ENCODE peak calls at places on chromosomes 5 and 9, in six cellular contexts. I is SW 1271, O is endothelial cell, N is breast epithelium, U is iPS-NIHi11, B is T-helper 1 cell. X is an unnamed sample.

GRCh38 chr9:107895524-107896001 is 406.0 kb upstream of the KLF4 start:
- DNase-seq in I (no peak), O (no peak), N (no peak), U (no peak), B (no peak), X (no peak)

GRCh38 chr5:142239394-142240159 is 85.2 kb downstream of the SPRY4 start:
- DNase-seq in I (no peak), O (no peak), N (no peak), U (no peak), B (no peak), X (no peak)

GRCh38 chr5:24094081-24094480 is 550.7 kb downstream of the CDH10 start:
- DNase-seq in I (no peak), O (no peak), N (no peak), U (no peak), B (no peak), X (no peak)

GRCh38 chr5:175582697-175583096 is 75.2 kb upstream of the HRH2 start:
- DNase-seq in I (no peak), O (no peak), N (no peak), U (no peak), B (no peak), X (no peak)

GRCh38 chr5:132363431-132364112 is 5.9 kb upstream of the SLC22A5 start:
- DNase-seq in I (peak), O (no peak), N (no peak), U (no peak), B (no peak), X (no peak)

GRCh38 chr5:146662229-146662628 is 146.2 kb upstream of the GPR151 start:
- DNase-seq in I (peak), O (no peak), N (no peak), U (peak), B (no peak), X (peak)

GRCh38 chr5:757931-758697 is 26.4 kb downstream of the ZDHHC11B start:
- DNase-seq in I (no peak), O (peak), N (peak), U (peak), B (peak), X (no peak)

GRCh38 chr9:69120380-69121154 is 53.5 kb upstream of the TJP2 start:
- DNase-seq in I (no peak), O (peak), N (peak), U (peak), B (no peak), X (peak)

GRCh38 chr5:117614408-117614807 is 1039.8 kb upstream of the SEMA6A start:
- DNase-seq in I (no peak), O (no peak), N (no peak), U (no peak), B (no peak), X (no peak)

GRCh38 chr5:69271376-69271775 is 36.7 kb downstream of the CDK7 start:
- DNase-seq in I (peak), O (no peak), N (no peak), U (no peak), B (no peak), X (no peak)

GRCh38 chr9:37919166-37919955 is 15.4 kb upstream of the SLC25A51 start:
- DNase-seq in I (no peak), O (no peak), N (no peak), U (no peak), B (no peak), X (no peak)

GRCh38 chr5:180441577-180441976 is 52.6 kb upstream of the CNOT6 start:
- DNase-seq in I (no peak), O (no peak), N (no peak), U (peak), B (no peak), X (no peak)

GRCh38 chr5:154077692-154078091 is 38.9 kb downstream of the MFAP3 start:
- DNase-seq in I (no peak), O (no peak), N (no peak), U (no peak), B (no peak), X (no peak)

GRCh38 chr9:81815781-81816180 is 112.4 kb upstream of the SPATA31D4 start:
- DNase-seq in I (no peak), O (no peak), N (no peak), U (no peak), B (no peak), X (no peak)

GRCh38 chr5:133669472-133669871 is 57.1 kb upstream of the FSTL4 start:
- DNase-seq in I (no peak), O (no peak), N (no peak), U (no peak), B (no peak), X (no peak)

GRCh38 chr9:86202338-86202882 is 57.0 kb downstream of the C9orf153 start:
- DNase-seq in I (peak), O (peak), N (no peak), U (peak), B (no peak), X (peak)

GRCh38 chr5:56838409-56839039 is 23.2 kb downstream of the MAP3K1 start:
- DNase-seq in I (peak), O (no peak), N (no peak), U (peak), B (no peak), X (peak)

GRCh38 chr9:112780637-112781036 is 30.1 kb downstream of the SNX30 start:
- DNase-seq in I (no peak), O (no peak), N (no peak), U (no peak), B (no peak), X (no peak)

GRCh38 chr9:137550958-137551655 is 572 bp upstream of the MRPL41 start:
- DNase-seq in I (peak), O (peak), N (no peak), U (peak), B (peak), X (no peak)

GRCh38 chr9:132991351-132992300 is 13.1 kb downstream of the GFI1B start:
- DNase-seq in I (no peak), O (no peak), N (no peak), U (no peak), B (no peak), X (no peak)

GRCh38 chr9:119412399-119412798 is 43.2 kb upstream of the BRINP1 start:
- DNase-seq in I (no peak), O (no peak), N (no peak), U (peak), B (no peak), X (no peak)

GRCh38 chr9:126695186-126696090 is 81.7 kb downstream of the LMX1B start:
- DNase-seq in I (no peak), O (no peak), N (peak), U (no peak), B (no peak), X (no peak)

GRCh38 chr9:88978034-88978433 is 13.2 kb upstream of the S1PR3 start:
- DNase-seq in I (no peak), O (no peak), N (no peak), U (no peak), B (no peak), X (no peak)

GRCh38 chr9:127277099-127277498 is 12.5 kb downstream of the GARNL3 start:
- DNase-seq in I (no peak), O (no peak), N (no peak), U (no peak), B (no peak), X (no peak)

GRCh38 chr5:103362211-103362610 is 103.6 kb downstream of the MACIR start:
- DNase-seq in I (no peak), O (no peak), N (no peak), U (no peak), B (no peak), X (no peak)

GRCh38 chr5:10366310-10367297 is 13.1 kb downstream of the MARCHF6 start:
- DNase-seq in I (peak), O (no peak), N (no peak), U (no peak), B (no peak), X (no peak)

GRCh38 chr5:57447656-57448055 is 35.0 kb downstream of the ACTBL2 start:
- DNase-seq in I (no peak), O (no peak), N (no peak), U (no peak), B (no peak), X (no peak)

GRCh38 chr9:77820293-77820954 is 172.3 kb upstream of the GNA14 start:
- DNase-seq in I (no peak), O (no peak), N (no peak), U (no peak), B (no peak), X (no peak)

X was measured in COR-L47.